ENCODE peak calls at places on chromosome 9, in eight cellular contexts. K is A549; C is PC-3; H is cardiac fibroblast; G is vagina; S is transverse colon; M is heart right ventricle; W is CD4-positive, alpha-beta T cell. J is an unnamed sample.

GRCh38 chr9:129336130-129336528 is 158.1 kb upstream of the IER5L start:
- DNase-seq in K (no peak), C (no peak), H (peak; percentile 91), G (no peak), S (no peak), M (no peak), W (no peak), J (no peak)

GRCh38 chr9:103755986-103756385 is 338.1 kb upstream of the SMC2 start:
- DNase-seq in K (no peak), C (no peak), H (no peak), G (no peak), S (no peak), M (no peak), W (no peak), J (no peak)

GRCh38 chr9:136792321-136793062 is 1.3 kb downstream of the TMEM141 start:
- DNase-seq in K (no peak), C (no peak), H (peak; percentile 14), G (no peak), S (no peak), M (no peak), W (no peak), J (no peak)

GRCh38 chr9:133810556-133811195 is 72.5 kb upstream of the SARDH start:
- DNase-seq in K (no peak), C (no peak), H (no peak), G (no peak), S (no peak), M (no peak), W (no peak), J (no peak)

GRCh38 chr9:117687532-117687931 is 16.7 kb upstream of the TLR4 start:
- DNase-seq in K (no peak), C (no peak), H (no peak), G (no peak), S (peak; percentile 73), M (no peak), W (no peak), J (no peak)

GRCh38 chr9:80664327-80665210 is 1024.8 kb downstream of the TLE1 start:
- DNase-seq in K (peak; percentile 6), C (peak; percentile 75), H (no peak), G (no peak), S (no peak), M (no peak), W (no peak), J (no peak)

GRCh38 chr9:37001461-37001860 is 32.6 kb downstream of the PAX5 start:
- DNase-seq in K (no peak), C (no peak), H (no peak), G (no peak), S (no peak), M (no peak), W (no peak), J (no peak)

GRCh38 chr9:35618854-35619799 is 914 bp upstream of the CD72 start:
- DNase-seq in K (no peak), C (no peak), H (peak; percentile 6), G (no peak), S (peak; percentile 68), M (no peak), W (no peak), J (no peak)

GRCh38 chr9:37906312-37907239 is 2.6 kb upstream of the SLC25A51 start:
- DNase-seq in K (no peak), C (no peak), H (no peak), G (no peak), S (no peak), M (no peak), W (no peak), J (no peak)

GRCh38 chr9:87102131-87102530 is 154.8 kb upstream of the GAS1 start:
- DNase-seq in K (no peak), C (no peak), H (no peak), G (no peak), S (no peak), M (no peak), W (no peak), J (no peak)

GRCh38 chr9:136599074-136599531 is 53.3 kb upstream of the NOTCH1 start:
- DNase-seq in K (no peak), C (no peak), H (no peak), G (no peak), S (no peak), M (no peak), W (no peak), J (no peak)

GRCh38 chr9:117763314-117763713 is 59.1 kb downstream of the TLR4 start:
- DNase-seq in K (no peak), C (no peak), H (no peak), G (no peak), S (no peak), M (no peak), W (no peak), J (no peak)

GRCh38 chr9:16675131-16675530 is 195.3 kb downstream of the BNC2 start:
- DNase-seq in K (no peak), C (peak; percentile 35), H (no peak), G (no peak), S (no peak), M (no peak), W (no peak), J (no peak)

GRCh38 chr9:92911496-92912475 is 33.9 kb upstream of the ZNF484 start:
- DNase-seq in K (no peak), C (peak; percentile 31), H (peak; percentile 28), G (no peak), S (peak; percentile 21), M (no peak), W (no peak), J (no peak)

GRCh38 chr9:31168161-31168560 is 1216.3 kb upstream of the ACO1 start:
- DNase-seq in K (no peak), C (no peak), H (no peak), G (no peak), S (no peak), M (no peak), W (no peak), J (no peak)

GRCh38 chr9:71285191-71285656 is 163.8 kb upstream of the TRPM3 start:
- DNase-seq in K (peak; percentile 23), C (peak; percentile 72), H (peak; percentile 75), G (no peak), S (peak; percentile 11), M (peak; percentile 46), W (peak; percentile 6), J (peak; percentile 29)

GRCh38 chr9:6049798-6050197 is 34.4 kb upstream of the RANBP6 start:
- DNase-seq in K (no peak), C (peak; percentile 55), H (peak; percentile 10), G (no peak), S (peak; percentile 32), M (no peak), W (no peak), J (no peak)

GRCh38 chr9:34377402-34377741 is 674 bp upstream of the MYORG start:
- DNase-seq in K (peak; percentile 21), C (no peak), H (no peak), G (peak; percentile 91), S (peak; percentile 57), M (no peak), W (no peak), J (no peak)

GRCh38 chr9:130860458-130861316 is 25.6 kb downstream of the ABL1 start:
- DNase-seq in K (no peak), C (no peak), H (peak; percentile 96), G (no peak), S (peak; percentile 69), M (peak; percentile 88), W (no peak), J (peak; percentile 95)

GRCh38 chr9:126128494-126129142 is 198.0 kb upstream of the MVB12B start:
- DNase-seq in K (no peak), C (no peak), H (no peak), G (no peak), S (no peak), M (no peak), W (no peak), J (no peak)

GRCh38 chr9:69346596-69347390 is 21.8 kb downstream of the ENTREP1 start:
- DNase-seq in K (no peak), C (peak; percentile 23), H (no peak), G (no peak), S (no peak), M (no peak), W (no peak), J (no peak)

GRCh38 chr9:682633-683508 is 158.6 kb upstream of the DMRT1 start:
- DNase-seq in K (no peak), C (peak; percentile 57), H (peak; percentile 34), G (no peak), S (peak; percentile 58), M (no peak), W (no peak), J (no peak)

GRCh38 chr9:106467847-106468163 is 395.2 kb upstream of the ZNF462 start:
- DNase-seq in K (no peak), C (no peak), H (no peak), G (no peak), S (no peak), M (no peak), W (no peak), J (no peak)

GRCh38 chr9:94729199-94729598 is 2.7 kb downstream of the AOPEP start:
- DNase-seq in K (no peak), C (no peak), H (no peak), G (no peak), S (no peak), M (no peak), W (no peak), J (no peak)
- TF ChIP-seq CTCF in K (peak; percentile 24), C (peak; percentile 36), H (no peak), G (no peak), S (no peak), M (no peak), W (no peak), J (no peak)

GRCh38 chr9:111356567-111357244 is 26.7 kb upstream of the OR2K2 start:
- DNase-seq in K (peak; percentile 79), C (peak; percentile 80), H (peak; percentile 88), G (no peak), S (no peak), M (no peak), W (no peak), J (peak; percentile 65)
- TF ChIP-seq CTCF in K (no peak), C (no peak), H (no peak), G (no peak), S (no peak), M (no peak), W (no peak), J (no peak)

DNA sequence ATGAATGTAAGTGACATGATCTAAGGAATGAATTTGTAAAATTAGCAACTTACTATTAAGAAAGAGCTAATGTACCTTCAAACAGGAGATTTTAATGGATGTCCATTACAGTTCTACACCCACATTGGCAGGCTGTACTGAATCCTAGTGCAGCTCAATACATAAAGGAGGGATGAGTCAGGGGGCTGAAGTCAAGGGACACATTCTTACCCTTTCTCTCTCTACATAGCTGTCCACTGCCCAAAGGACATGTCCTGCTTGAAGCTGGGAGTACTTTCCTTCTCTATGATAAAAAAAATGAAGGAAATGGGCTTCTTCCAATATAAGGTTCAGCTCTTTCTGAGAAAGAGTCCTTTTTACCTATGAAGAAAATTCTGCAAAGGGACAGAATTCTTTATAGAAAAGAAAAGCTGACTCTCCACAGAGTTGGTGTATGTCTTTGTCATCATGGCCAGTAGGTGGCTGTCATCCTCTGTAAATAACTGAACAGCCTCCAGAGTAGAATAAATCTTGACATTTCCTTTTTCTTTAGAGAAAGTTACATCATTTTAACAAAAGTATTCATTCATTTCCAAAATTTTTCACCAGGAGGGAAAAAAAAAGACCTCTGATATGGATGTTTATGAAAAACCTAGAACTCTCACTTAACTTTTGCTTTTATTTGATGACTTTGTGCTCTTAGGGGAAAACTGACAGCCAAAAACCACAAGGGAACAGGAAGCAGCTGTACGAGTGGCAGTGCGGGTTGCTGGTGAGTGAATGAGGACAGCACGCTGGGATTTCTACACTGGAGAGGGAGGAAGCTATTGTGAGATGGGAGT is 13.1 kb upstream of the IFNA14 start:
- DNase-seq in K (peak; percentile 40), C (peak; percentile 44), H (peak; percentile 34), G (no peak), S (no peak), M (peak; percentile 32), W (no peak), J (no peak)
- TF ChIP-seq CTCF in K (peak; percentile 64), C (peak; percentile 77), H (peak; percentile 43), G (no peak), S (peak; percentile 44), M (no peak), W (peak; percentile 44), J (peak; percentile 30)

GRCh38 chr9:127506117-127506813 is 55.0 kb downstream of the LRSAM1 start:
- DNase-seq in K (no peak), C (no peak), H (no peak), G (no peak), S (no peak), M (no peak), W (no peak), J (no peak)
- TF ChIP-seq CTCF in K (no peak), C (no peak), H (no peak), G (no peak), S (no peak), M (no peak), W (no peak), J (no peak)